ENCODE peak calls at places on chromosomes 2 and 18, in four cellular contexts. F is esophagus squamous epithelium, Y is A549, T is BE2C. P is an unnamed sample.

GRCh38 chr18:34738173-34738894 is 28.2 kb downstream of the DTNA start:
- DNase-seq in T (no peak), Y (peak), F (no peak), P (peak)

GRCh38 chr18:46261799-46262198 is 157.6 kb downstream of the HAUS1 start:
- DNase-seq in F (no peak), T (no peak), Y (no peak), P (no peak)

GRCh38 chr18:52701219-52701935 is 361.4 kb downstream of the DCC start:
- DNase-seq in T (no peak), F (no peak), Y (no peak), P (no peak)

GRCh38 chr2:109385506-109385905 is 228.3 kb downstream of the SEPTIN10 start:
- DNase-seq in Y (no peak), T (no peak), F (no peak), P (no peak)

GRCh38 chr2:85536479-85536878 is 2.5 kb upstream of the MAT2A start:
- DNase-seq in F (no peak), Y (no peak), T (peak), P (peak)

GRCh38 chr2:17899871-17900270 is 21.4 kb downstream of the KCNS3 start:
- DNase-seq in T (no peak), Y (no peak), F (no peak), P (no peak)

GRCh38 chr2:240403358-240404104 is 31.9 kb upstream of the GPC1 start:
- DNase-seq in Y (no peak), F (no peak), T (no peak), P (no peak)

GRCh38 chr2:238994432-238994831 is 146.5 kb downstream of the TWIST2 start:
- DNase-seq in Y (no peak), F (no peak), T (no peak), P (no peak)

GRCh38 chr2:237942512-237942897 is 24.3 kb upstream of the UBE2F start:
- DNase-seq in Y (no peak), T (no peak), F (no peak), P (no peak)

GRCh38 chr2:100104718-100105677 is 37.4 kb downstream of the AFF3 start:
- DNase-seq in T (peak), F (no peak), Y (no peak), P (peak)

GRCh38 chr2:55092439-55092838 is 42.2 kb upstream of the RTN4 start:
- DNase-seq in T (no peak), Y (no peak), F (no peak), P (no peak)

GRCh38 chr2:128593518-128594272 is 275.0 kb upstream of the HS6ST1 start:
- DNase-seq in T (no peak), Y (no peak), F (no peak), P (no peak)

GRCh38 chr2:7954223-7954622 is 727.6 kb upstream of the ID2 start:
- DNase-seq in F (no peak), T (no peak), Y (no peak), P (no peak)

GRCh38 chr2:134399096-134399495 is 145.2 kb downstream of the MGAT5 start:
- DNase-seq in Y (no peak), T (no peak), F (no peak), P (no peak)

GRCh38 chr2:100281521-100282438 is 40.5 kb downstream of the LONRF2 start:
- DNase-seq in T (no peak), Y (no peak), F (no peak), P (peak)

GRCh38 chr2:186827862-186828492 is 21.0 kb downstream of the ZSWIM2 start:
- DNase-seq in F (no peak), Y (no peak), T (no peak), P (no peak)

GRCh38 chr2:233111427-233111826 is 51.3 kb downstream of the INPP5D start:
- DNase-seq in Y (no peak), T (no peak), F (no peak), P (no peak)

GRCh38 chr2:71922091-71922490 is 225.6 kb downstream of the CYP26B1 start:
- DNase-seq in F (no peak), Y (no peak), T (no peak), P (no peak)

GRCh38 chr2:46387886-46388515 is 90.8 kb downstream of the EPAS1 start:
- DNase-seq in T (no peak), F (no peak), Y (no peak), P (no peak)

GRCh38 chr2:189797902-189798301 is 13.7 kb downstream of the PMS1 start:
- DNase-seq in Y (no peak), T (no peak), F (no peak), P (no peak)

GRCh38 chr18:46395795-46396194 is 261.2 kb downstream of the LOXHD1 start:
- DNase-seq in T (no peak), Y (no peak), F (no peak), P (no peak)

GRCh38 chr2:239739206-239739605 is 285.9 kb downstream of the NDUFA10 start:
- DNase-seq in F (no peak), T (no peak), Y (no peak), P (no peak)

GRCh38 chr2:135991861-135992260 is 6.4 kb upstream of the DARS1 start:
- DNase-seq in T (no peak), F (no peak), Y (no peak), P (no peak)

GRCh38 chr2:150479075-150479915 is 8.2 kb downstream of the RND3 start:
- DNase-seq in Y (no peak), F (no peak), T (no peak), P (peak)

GRCh38 chr18:41060967-41061366 is 894.1 kb upstream of the PIK3C3 start:
- DNase-seq in T (no peak), Y (no peak), F (no peak), P (no peak)

GRCh38 chr2:203562283-203562682 is 27.2 kb upstream of the RAPH1 start:
- DNase-seq in F (no peak), T (no peak), Y (no peak), P (no peak)

GRCh38 chr2:107719141-107719540 is 107.6 kb upstream of the RGPD4 start:
- DNase-seq in T (no peak), F (no peak), Y (no peak), P (no peak)

GRCh38 chr2:231007159-231008045 is 11.5 kb downstream of the SPATA3 start:
- DNase-seq in T (no peak), F (no peak), Y (no peak), P (no peak)

GRCh38 chr2:230685165-230685560 is 27.5 kb upstream of the CAB39 start:
- DNase-seq in Y (no peak), F (no peak), T (no peak), P (no peak)

DNA sequence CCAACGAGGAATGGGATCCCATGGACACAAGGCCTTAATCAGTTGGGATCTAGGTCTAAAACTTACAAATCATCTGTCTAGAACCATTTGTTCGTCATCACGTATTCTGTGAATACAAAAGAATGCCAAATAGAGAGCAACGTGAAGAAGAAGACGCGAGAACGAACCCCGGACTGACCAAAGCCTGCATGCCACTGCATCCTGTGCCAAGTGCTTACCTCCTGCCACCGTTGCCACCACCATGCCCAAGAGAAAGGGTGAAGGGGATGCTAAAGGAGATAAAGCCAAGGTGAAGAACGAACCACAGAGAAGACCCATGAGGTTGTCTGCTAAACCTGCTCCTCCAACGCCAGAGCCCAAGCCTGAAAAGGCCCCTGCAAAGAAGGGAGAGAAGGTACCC is 30.2 kb downstream of the ITSN2 start:
- DNase-seq in Y (no peak), T (no peak), F (no peak), P (no peak)
- H3K4me3 ChIP-seq in Y (no peak), T (no peak), F (no peak), P (no peak)

GRCh38 chr18:25349926-25350560 is 1.9 kb downstream of the ZNF521 start:
- DNase-seq in Y (no peak), T (no peak), F (no peak), P (peak)

GRCh38 chr18:25351280-25351772 is 640 bp downstream of the ZNF521 start:
- DNase-seq in T (no peak), Y (no peak), F (no peak), P (no peak)

GRCh38 chr18:25351773-25352628 is at the start of gene ZNF521:
- DNase-seq in Y (peak), F (peak), T (peak), P (peak)

GRCh38 chr18:25349131-25349925 is 2.6 kb downstream of the ZNF521 start:
- DNase-seq in T (no peak), Y (no peak), F (no peak), P (peak)

GRCh38 chr18:25350561-25351201 is 1.3 kb downstream of the ZNF521 start:
- DNase-seq in T (no peak), F (no peak), Y (no peak), P (peak)
- H3K4me3 ChIP-seq in T (no peak), F (peak), Y (peak), P (peak)

DNA sequence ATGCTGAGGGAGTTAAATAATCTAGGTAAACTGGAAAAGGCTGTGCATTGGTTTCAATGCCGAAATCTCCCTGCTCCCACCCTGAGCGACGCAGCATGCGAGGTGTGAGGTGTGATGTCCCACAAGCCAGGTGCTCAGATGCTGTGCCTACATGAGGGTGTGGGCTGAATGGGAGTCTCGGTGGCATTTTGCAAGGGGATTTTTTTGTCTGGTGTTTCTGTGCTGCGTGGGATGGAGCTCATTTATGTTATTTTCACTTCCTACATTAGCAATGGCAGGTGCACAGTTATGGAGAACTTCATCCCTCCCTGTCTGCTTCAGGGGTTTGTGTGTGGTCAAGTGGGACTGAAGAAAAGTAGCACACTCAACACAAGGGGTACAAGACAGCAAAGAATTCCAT is 110.2 kb upstream of the CCDC68 start:
- DNase-seq in F (no peak), T (no peak), Y (no peak), P (no peak)
- H3K4me3 ChIP-seq in F (no peak), T (no peak), Y (no peak), P (no peak)

GRCh38 chr2:200702044-200702443 is 109.7 kb upstream of the BZW1 start:
- DNase-seq in Y (no peak), F (no peak), T (no peak), P (no peak)
- H3K4me3 ChIP-seq in Y (no peak), F (no peak), T (no peak), P (no peak)

DNA sequence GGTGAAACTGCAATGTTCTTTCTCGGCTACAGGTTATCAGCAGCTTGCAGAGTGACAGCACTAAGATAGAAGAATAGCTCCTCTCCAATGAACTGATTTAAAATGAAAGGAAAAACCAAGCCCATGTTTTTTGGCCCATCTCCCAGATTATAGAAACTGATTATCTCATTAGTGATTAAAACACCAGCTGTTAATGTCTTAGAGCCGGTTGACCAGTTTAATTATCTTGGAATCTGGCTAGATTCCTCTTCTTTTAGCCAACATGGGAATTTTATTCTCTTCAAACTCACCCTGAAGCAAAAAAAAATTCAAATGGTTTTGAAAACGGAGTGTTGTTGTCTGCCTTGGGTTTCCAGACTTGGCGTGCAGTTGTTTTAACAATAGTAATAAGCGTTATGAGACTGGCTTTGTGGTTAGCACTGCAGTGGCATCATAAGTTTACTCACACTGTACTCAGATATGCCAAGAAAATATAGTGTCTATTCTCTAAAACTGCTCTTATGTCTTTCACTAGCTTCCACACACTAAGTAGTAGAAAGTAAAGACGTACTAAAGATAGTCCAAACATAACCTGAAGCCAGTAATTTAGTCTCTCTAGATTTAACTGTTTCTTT is 665.3 kb downstream of the STK39 start:
- DNase-seq in T (no peak), F (no peak), Y (no peak), P (peak)
- H3K4me3 ChIP-seq in T (no peak), F (peak), Y (no peak), P (no peak)

GRCh38 chr2:120233292-120233691 is 10.1 kb upstream of the TMEM185B start:
- DNase-seq in T (no peak), Y (no peak), F (no peak), P (no peak)
- H3K4me3 ChIP-seq in T (no peak), Y (no peak), F (no peak), P (no peak)

GRCh38 chr2:148614024-148614331 is 30.6 kb upstream of the EPC2 start:
- DNase-seq in Y (no peak), F (no peak), T (no peak), P (no peak)
- H3K4me3 ChIP-seq in Y (no peak), F (no peak), T (no peak), P (no peak)